ENCODE peak calls at places on chromosome 7, in seven cellular contexts. One of them, this sample, is unnamed.

GRCh38 chr7:67716729-67717128 is 720.1 kb downstream of the TYW1 start:
- DNase-seq in right cardiac atrium: no peak
- DNase-seq in Caco-2: no peak
- DNase-seq in ovary: no peak
- DNase-seq in heart right ventricle: no peak
- DNase-seq in cardiac muscle cell: peak; percentile 20
- DNase-seq in OCI-LY7: peak; percentile 5
- DNase-seq in this sample: no peak

GRCh38 chr7:29488977-29489376 is 74.7 kb upstream of the PRR15 start:
- DNase-seq in Caco-2: peak; percentile 15
- DNase-seq in heart right ventricle: no peak
- DNase-seq in ovary: no peak
- DNase-seq in right cardiac atrium: no peak
- DNase-seq in OCI-LY7: no peak
- DNase-seq in cardiac muscle cell: peak; percentile 90
- DNase-seq in this sample: no peak

GRCh38 chr7:94696981-94697670 is 41.2 kb upstream of the SGCE start:
- DNase-seq in Caco-2: peak; percentile 35
- DNase-seq in right cardiac atrium: peak; percentile 52
- DNase-seq in cardiac muscle cell: peak; percentile 97
- DNase-seq in heart right ventricle: peak; percentile 46
- DNase-seq in OCI-LY7: no peak
- DNase-seq in ovary: peak; percentile 45
- DNase-seq in this sample: no peak

GRCh38 chr7:78523903-78524302 is 725.3 kb downstream of the PHTF2 start:
- DNase-seq in heart right ventricle: no peak
- DNase-seq in right cardiac atrium: no peak
- DNase-seq in cardiac muscle cell: no peak
- DNase-seq in Caco-2: peak; percentile 5
- DNase-seq in ovary: no peak
- DNase-seq in OCI-LY7: no peak
- DNase-seq in this sample: no peak

GRCh38 chr7:132592947-132593335 is 16.7 kb upstream of the PLXNA4 start:
- DNase-seq in OCI-LY7: no peak
- DNase-seq in heart right ventricle: no peak
- DNase-seq in Caco-2: no peak
- DNase-seq in ovary: no peak
- DNase-seq in cardiac muscle cell: no peak
- DNase-seq in right cardiac atrium: no peak
- DNase-seq in this sample: no peak

GRCh38 chr7:140676303-140676702 is 3.6 kb downstream of the ADCK2 start:
- DNase-seq in ovary: no peak
- DNase-seq in Caco-2: no peak
- DNase-seq in right cardiac atrium: no peak
- DNase-seq in OCI-LY7: peak; percentile 77
- DNase-seq in heart right ventricle: no peak
- DNase-seq in cardiac muscle cell: no peak
- DNase-seq in this sample: no peak

GRCh38 chr7:15199482-15199881 is 296.9 kb upstream of the DGKB start:
- DNase-seq in right cardiac atrium: no peak
- DNase-seq in Caco-2: no peak
- DNase-seq in ovary: no peak
- DNase-seq in heart right ventricle: no peak
- DNase-seq in cardiac muscle cell: peak; percentile 35
- DNase-seq in OCI-LY7: no peak
- DNase-seq in this sample: no peak

GRCh38 chr7:127598318-127598717 is 4.8 kb downstream of the FSCN3 start:
- DNase-seq in right cardiac atrium: no peak
- DNase-seq in ovary: no peak
- DNase-seq in heart right ventricle: no peak
- DNase-seq in cardiac muscle cell: peak; percentile 26
- DNase-seq in Caco-2: peak; percentile 49
- DNase-seq in OCI-LY7: no peak
- DNase-seq in this sample: no peak

GRCh38 chr7:77665161-77665560 is 31.1 kb upstream of the RSBN1L start:
- DNase-seq in right cardiac atrium: no peak
- DNase-seq in ovary: no peak
- DNase-seq in heart right ventricle: no peak
- DNase-seq in Caco-2: no peak
- DNase-seq in OCI-LY7: no peak
- DNase-seq in cardiac muscle cell: no peak
- DNase-seq in this sample: no peak

GRCh38 chr7:70764004-70764691 is 367.8 kb upstream of the GALNT17 start:
- DNase-seq in Caco-2: no peak
- DNase-seq in right cardiac atrium: no peak
- DNase-seq in OCI-LY7: peak; percentile 70
- DNase-seq in ovary: no peak
- DNase-seq in heart right ventricle: no peak
- DNase-seq in cardiac muscle cell: no peak
- DNase-seq in this sample: no peak

GRCh38 chr7:5442757-5443305 is 19.2 kb upstream of the TNRC18 start:
- DNase-seq in right cardiac atrium: peak; percentile 15
- DNase-seq in OCI-LY7: no peak
- DNase-seq in ovary: no peak
- DNase-seq in Caco-2: no peak
- DNase-seq in cardiac muscle cell: no peak
- DNase-seq in heart right ventricle: no peak
- DNase-seq in this sample: no peak

GRCh38 chr7:123719481-123719806 is 29.4 kb downstream of the WASL start:
- DNase-seq in ovary: no peak
- DNase-seq in Caco-2: no peak
- DNase-seq in right cardiac atrium: no peak
- DNase-seq in heart right ventricle: no peak
- DNase-seq in OCI-LY7: no peak
- DNase-seq in cardiac muscle cell: peak; percentile 38
- DNase-seq in this sample: no peak

GRCh38 chr7:90181485-90181884 is 27.2 kb downstream of the STEAP1 start:
- DNase-seq in heart right ventricle: no peak
- DNase-seq in right cardiac atrium: no peak
- DNase-seq in OCI-LY7: no peak
- DNase-seq in ovary: no peak
- DNase-seq in Caco-2: no peak
- DNase-seq in cardiac muscle cell: no peak
- DNase-seq in this sample: no peak

GRCh38 chr7:151057038-151057736 is 510 bp downstream of the CDK5 start:
- DNase-seq in OCI-LY7: no peak
- DNase-seq in ovary: no peak
- DNase-seq in Caco-2: no peak
- DNase-seq in heart right ventricle: no peak
- DNase-seq in right cardiac atrium: no peak
- DNase-seq in cardiac muscle cell: no peak
- DNase-seq in this sample: no peak

GRCh38 chr7:126213876-126214275 is 1038.9 kb downstream of the GRM8 start:
- DNase-seq in Caco-2: no peak
- DNase-seq in ovary: no peak
- DNase-seq in cardiac muscle cell: no peak
- DNase-seq in right cardiac atrium: no peak
- DNase-seq in heart right ventricle: no peak
- DNase-seq in OCI-LY7: no peak
- DNase-seq in this sample: no peak

GRCh38 chr7:130444230-130444629 is 3.4 kb upstream of the CEP41 start:
- DNase-seq in ovary: no peak
- DNase-seq in OCI-LY7: no peak
- DNase-seq in heart right ventricle: no peak
- DNase-seq in right cardiac atrium: no peak
- DNase-seq in cardiac muscle cell: peak; percentile 90
- DNase-seq in Caco-2: no peak
- DNase-seq in this sample: no peak

GRCh38 chr7:74489997-74490396 is 36.3 kb downstream of the GTF2IRD1 start:
- DNase-seq in heart right ventricle: no peak
- DNase-seq in ovary: no peak
- DNase-seq in right cardiac atrium: no peak
- DNase-seq in Caco-2: no peak
- DNase-seq in OCI-LY7: no peak
- DNase-seq in cardiac muscle cell: no peak
- DNase-seq in this sample: no peak

GRCh38 chr7:98400538-98401427 is at the start of gene BAIAP2L1:
- DNase-seq in heart right ventricle: peak; percentile 82
- DNase-seq in right cardiac atrium: peak; percentile 84
- DNase-seq in ovary: peak; percentile 79
- DNase-seq in OCI-LY7: peak; percentile 36
- DNase-seq in Caco-2: peak; percentile 99
- DNase-seq in cardiac muscle cell: peak; percentile 72
- DNase-seq in this sample: peak; percentile 63

GRCh38 chr7:149773446-149774236 is at the start of gene ZNF467:
- DNase-seq in Caco-2: no peak
- DNase-seq in right cardiac atrium: peak; percentile 92
- DNase-seq in OCI-LY7: no peak
- DNase-seq in ovary: peak; percentile 85
- DNase-seq in heart right ventricle: peak; percentile 85
- DNase-seq in cardiac muscle cell: peak; percentile 87
- DNase-seq in this sample: no peak

GRCh38 chr7:138610671-138611170 is 90.4 kb downstream of the SVOPL start:
- DNase-seq in right cardiac atrium: no peak
- DNase-seq in OCI-LY7: no peak
- DNase-seq in cardiac muscle cell: no peak
- DNase-seq in Caco-2: peak; percentile 43
- DNase-seq in heart right ventricle: no peak
- DNase-seq in ovary: peak; percentile 47
- DNase-seq in this sample: no peak

GRCh38 chr7:123666492-123666891 is 10.8 kb downstream of the LMOD2 start:
- DNase-seq in cardiac muscle cell: no peak
- DNase-seq in Caco-2: no peak
- DNase-seq in right cardiac atrium: no peak
- DNase-seq in OCI-LY7: no peak
- DNase-seq in heart right ventricle: no peak
- DNase-seq in ovary: no peak
- DNase-seq in this sample: no peak

GRCh38 chr7:155735442-155736118 is 76.7 kb downstream of the SHH start:
- DNase-seq in Caco-2: no peak
- DNase-seq in cardiac muscle cell: no peak
- DNase-seq in OCI-LY7: no peak
- DNase-seq in right cardiac atrium: no peak
- DNase-seq in heart right ventricle: no peak
- DNase-seq in ovary: no peak
- DNase-seq in this sample: no peak

GRCh38 chr7:47119408-47119807 is 462.5 kb downstream of the TNS3 start:
- DNase-seq in cardiac muscle cell: peak; percentile 11
- DNase-seq in ovary: no peak
- DNase-seq in Caco-2: no peak
- DNase-seq in heart right ventricle: no peak
- DNase-seq in OCI-LY7: no peak
- DNase-seq in right cardiac atrium: no peak
- DNase-seq in this sample: no peak

DNA sequence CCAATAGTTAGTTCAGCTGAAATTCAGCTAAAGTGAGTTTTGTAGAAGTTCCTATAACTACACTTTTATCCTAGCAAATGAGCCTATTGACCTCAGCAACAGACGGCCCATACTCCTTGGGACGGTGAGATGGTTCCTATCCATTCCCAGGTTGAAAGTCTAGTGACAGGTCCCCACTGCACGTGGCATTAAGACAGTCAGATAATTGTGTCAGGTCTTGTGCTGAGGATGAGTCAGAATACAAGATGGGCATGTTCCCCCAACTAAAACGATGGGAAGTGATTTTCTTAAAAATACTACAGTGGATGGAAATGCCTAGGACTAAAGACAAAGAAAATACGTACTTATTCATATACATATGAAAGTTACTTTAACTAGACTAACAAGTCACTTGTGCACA is 2.1 kb downstream of the CAV1 start:
- DNase-seq in right cardiac atrium: no peak
- DNase-seq in heart right ventricle: no peak
- DNase-seq in ovary: no peak
- DNase-seq in cardiac muscle cell: no peak
- DNase-seq in OCI-LY7: no peak
- DNase-seq in Caco-2: no peak
- DNase-seq in this sample: no peak
- H3K4me3 ChIP-seq in right cardiac atrium: peak overlapping the region; percentile 76
- H3K4me3 ChIP-seq in heart right ventricle: peak overlapping the region; percentile 81
- H3K4me3 ChIP-seq in ovary: peak overlapping the region; percentile 80
- H3K4me3 ChIP-seq in cardiac muscle cell: no peak overlapping the region
- H3K4me3 ChIP-seq in OCI-LY7: no peak overlapping the region
- H3K4me3 ChIP-seq in Caco-2: peak overlapping the region; percentile 60
- H3K4me3 ChIP-seq in this sample: peak overlapping the region; percentile 48

DNA sequence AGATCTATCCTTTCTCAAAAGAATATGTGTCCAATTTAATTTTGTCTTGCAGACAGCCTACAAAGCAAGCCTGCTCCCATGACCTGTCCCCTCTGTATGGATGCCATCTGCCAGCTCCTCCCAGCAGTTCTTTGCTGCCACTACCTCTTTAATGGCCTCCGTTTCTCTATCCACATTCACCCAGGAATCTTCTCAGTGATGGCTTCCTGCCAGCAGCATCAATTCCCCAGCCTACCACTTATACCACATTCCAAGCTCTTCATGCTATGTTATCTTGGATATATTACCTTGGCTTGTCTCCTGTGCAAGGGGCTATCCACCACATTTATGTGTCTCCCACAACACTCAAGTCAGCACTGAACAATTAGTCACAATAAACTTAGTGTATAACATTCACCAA is 133.2 kb downstream of the VPS50 start:
- DNase-seq in heart right ventricle: no peak
- DNase-seq in right cardiac atrium: no peak
- DNase-seq in OCI-LY7: no peak
- DNase-seq in cardiac muscle cell: no peak
- DNase-seq in Caco-2: no peak
- DNase-seq in ovary: no peak
- DNase-seq in this sample: no peak
- H3K4me1 ChIP-seq in heart right ventricle: no peaks in the 10 kb centered on the region
- H3K4me1 ChIP-seq in right cardiac atrium: no peaks in the 10 kb centered on the region
- H3K4me1 ChIP-seq in OCI-LY7: no peaks in the 10 kb centered on the region
- H3K4me1 ChIP-seq in cardiac muscle cell: no peaks in the 10 kb centered on the region
- H3K4me1 ChIP-seq in Caco-2: no peaks in the 10 kb centered on the region
- H3K4me1 ChIP-seq in ovary: no peaks in the 10 kb centered on the region
- H3K4me1 ChIP-seq in this sample: no peaks in the 10 kb centered on the region

GRCh38 chr7:44880317-44881018 is 4.9 kb downstream of the PURB start:
- DNase-seq in right cardiac atrium: no peak
- DNase-seq in ovary: no peak
- DNase-seq in heart right ventricle: no peak
- DNase-seq in Caco-2: no peak
- DNase-seq in cardiac muscle cell: no peak
- DNase-seq in OCI-LY7: no peak
- DNase-seq in this sample: no peak

GRCh38 chr7:44883961-44884360 is 1.4 kb downstream of the PURB start:
- DNase-seq in cardiac muscle cell: no peak
- DNase-seq in right cardiac atrium: no peak
- DNase-seq in ovary: no peak
- DNase-seq in Caco-2: no peak
- DNase-seq in OCI-LY7: no peak
- DNase-seq in heart right ventricle: no peak
- DNase-seq in this sample: no peak

GRCh38 chr7:44881066-44881600 is 4.2 kb downstream of the PURB start:
- DNase-seq in ovary: no peak
- DNase-seq in heart right ventricle: no peak
- DNase-seq in Caco-2: no peak
- DNase-seq in OCI-LY7: no peak
- DNase-seq in right cardiac atrium: no peak
- DNase-seq in cardiac muscle cell: peak; percentile 40
- DNase-seq in this sample: no peak

GRCh38 chr7:44882899-44883298 is 2.4 kb downstream of the PURB start:
- DNase-seq in cardiac muscle cell: no peak
- DNase-seq in OCI-LY7: no peak
- DNase-seq in right cardiac atrium: no peak
- DNase-seq in ovary: no peak
- DNase-seq in heart right ventricle: no peak
- DNase-seq in Caco-2: no peak
- DNase-seq in this sample: no peak

GRCh38 chr7:44881610-44882009 is 3.7 kb downstream of the PURB start:
- DNase-seq in right cardiac atrium: no peak
- DNase-seq in Caco-2: no peak
- DNase-seq in ovary: no peak
- DNase-seq in OCI-LY7: no peak
- DNase-seq in heart right ventricle: no peak
- DNase-seq in cardiac muscle cell: peak; percentile 83
- DNase-seq in this sample: no peak
- H3K4me3 ChIP-seq in right cardiac atrium: peak overlapping the region; percentile 49
- H3K4me3 ChIP-seq in Caco-2: no peak overlapping the region
- H3K4me3 ChIP-seq in ovary: peak overlapping the region; percentile 21
- H3K4me3 ChIP-seq in OCI-LY7: peak overlapping the region; percentile 77
- H3K4me3 ChIP-seq in heart right ventricle: peak overlapping the region; percentile 1
- H3K4me3 ChIP-seq in cardiac muscle cell: peak overlapping the region; percentile 71
- H3K4me3 ChIP-seq in this sample: no peak overlapping the region

GRCh38 chr7:23709081-23709746 is 805 bp upstream of the STK31 start:
- DNase-seq in right cardiac atrium: no peak
- DNase-seq in ovary: no peak
- DNase-seq in OCI-LY7: no peak
- DNase-seq in Caco-2: peak; percentile 13
- DNase-seq in heart right ventricle: no peak
- DNase-seq in cardiac muscle cell: no peak
- DNase-seq in this sample: no peak
- H3K4me1 ChIP-seq in right cardiac atrium: no peaks in the 10 kb centered on the region
- H3K4me1 ChIP-seq in ovary: no peaks in the 10 kb centered on the region
- H3K4me1 ChIP-seq in OCI-LY7: no peaks in the 10 kb centered on the region
- H3K4me1 ChIP-seq in Caco-2: peaks cover 9% of the 10 kb centered on the region
- H3K4me1 ChIP-seq in heart right ventricle: no peaks in the 10 kb centered on the region
- H3K4me1 ChIP-seq in cardiac muscle cell: no peaks in the 10 kb centered on the region
- H3K4me1 ChIP-seq in this sample: no peaks in the 10 kb centered on the region

This sample was measured in naive thymus-derived CD4-positive, alpha-beta T cell.